ENCODE peak calls at places on chromosome 1, in seven cellular contexts. T is HepG2, Q is small intestine, R is pancreas, U is body of pancreas, M is right cardiac atrium, B is A549. V is an unnamed sample.

GRCh38 chr1:151958959-151959358 is 34.7 kb downstream of the S100A10 start:
- DNase-seq in T (no peak), Q (no peak), R (no peak), U (no peak), M (no peak), B (no peak), V (no peak)

GRCh38 chr1:117970251-117970650 is 40.7 kb downstream of the WDR3 start:
- DNase-seq in T (no peak), Q (no peak), R (no peak), U (no peak), M (no peak), B (no peak), V (no peak)

GRCh38 chr1:224998185-224998584 is 68.7 kb downstream of the DNAH14 start:
- DNase-seq in T (no peak), Q (no peak), R (no peak), U (no peak), M (no peak), B (no peak), V (no peak)

GRCh38 chr1:229156819-229157218 is 114.1 kb upstream of the RAB4A start:
- DNase-seq in T (peak), Q (peak), R (peak), U (peak), M (peak), B (peak), V (peak)

GRCh38 chr1:155598842-155599331 is 11.1 kb upstream of the MSTO1 start:
- DNase-seq in T (no peak), Q (peak), R (no peak), U (peak), M (no peak), B (no peak), V (peak)

GRCh38 chr1:169527461-169528213 is 41.9 kb upstream of the SLC19A2 start:
- DNase-seq in T (no peak), Q (peak), R (no peak), U (no peak), M (no peak), B (no peak), V (peak)

GRCh38 chr1:20634594-20635084 is 1.4 kb downstream of the PINK1 start:
- DNase-seq in T (peak), Q (peak), R (peak), U (peak), M (peak), B (no peak), V (peak)

GRCh38 chr1:36014722-36015220 is 69.1 kb upstream of the TEKT2 start:
- DNase-seq in T (no peak), Q (no peak), R (no peak), U (no peak), M (no peak), B (no peak), V (no peak)

GRCh38 chr1:12433323-12434053 is 184.5 kb downstream of the DHRS3 start:
- DNase-seq in T (peak), Q (peak), R (peak), U (peak), M (peak), B (peak), V (peak)

GRCh38 chr1:154810571-154810970 is 59.5 kb downstream of the KCNN3 start:
- DNase-seq in T (no peak), Q (no peak), R (no peak), U (no peak), M (no peak), B (no peak), V (no peak)

GRCh38 chr1:185520188-185520935 is 203.3 kb upstream of the IVNS1ABP start:
- DNase-seq in T (no peak), Q (no peak), R (no peak), U (no peak), M (no peak), B (peak), V (no peak)
- H3K4me3 ChIP-seq in T (no peak), Q (no peak), R (no peak), U (no peak), M (no peak), B (no peak), V (no peak)

DNA sequence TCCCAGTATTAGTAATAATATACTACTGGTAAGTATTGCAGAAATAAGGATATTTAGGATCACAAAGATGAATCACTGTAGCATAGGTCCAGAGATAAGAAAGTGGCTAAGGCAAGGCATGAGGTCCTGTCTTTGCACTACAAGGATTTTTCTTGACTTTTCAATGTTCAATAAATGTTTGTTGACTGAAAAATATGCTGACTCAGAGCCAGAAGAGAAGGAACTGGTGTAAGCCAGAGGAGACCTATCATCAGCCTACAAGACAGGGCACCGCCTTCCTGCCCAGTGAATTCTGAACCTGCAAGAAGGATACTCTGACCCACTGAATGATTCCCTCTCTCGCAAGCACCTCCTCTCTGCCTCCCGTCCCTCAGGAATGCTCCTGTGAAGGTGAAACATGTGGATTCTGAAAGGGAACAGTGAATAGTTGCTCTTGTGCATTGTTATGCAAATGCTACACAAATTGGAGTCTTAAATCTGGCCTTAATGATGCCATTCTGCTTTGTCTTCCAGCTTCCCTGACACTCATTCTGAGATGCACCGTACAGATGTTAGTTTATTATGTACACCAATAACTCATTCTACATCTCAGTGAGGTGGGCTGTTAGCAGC is 540.0 kb downstream of the OMA1 start:
- DNase-seq in T (no peak), Q (no peak), R (no peak), U (no peak), M (no peak), B (no peak), V (no peak)
- H3K4me3 ChIP-seq in T (no peak), Q (no peak), R (no peak), U (no peak), M (no peak), B (no peak), V (no peak)

DNA sequence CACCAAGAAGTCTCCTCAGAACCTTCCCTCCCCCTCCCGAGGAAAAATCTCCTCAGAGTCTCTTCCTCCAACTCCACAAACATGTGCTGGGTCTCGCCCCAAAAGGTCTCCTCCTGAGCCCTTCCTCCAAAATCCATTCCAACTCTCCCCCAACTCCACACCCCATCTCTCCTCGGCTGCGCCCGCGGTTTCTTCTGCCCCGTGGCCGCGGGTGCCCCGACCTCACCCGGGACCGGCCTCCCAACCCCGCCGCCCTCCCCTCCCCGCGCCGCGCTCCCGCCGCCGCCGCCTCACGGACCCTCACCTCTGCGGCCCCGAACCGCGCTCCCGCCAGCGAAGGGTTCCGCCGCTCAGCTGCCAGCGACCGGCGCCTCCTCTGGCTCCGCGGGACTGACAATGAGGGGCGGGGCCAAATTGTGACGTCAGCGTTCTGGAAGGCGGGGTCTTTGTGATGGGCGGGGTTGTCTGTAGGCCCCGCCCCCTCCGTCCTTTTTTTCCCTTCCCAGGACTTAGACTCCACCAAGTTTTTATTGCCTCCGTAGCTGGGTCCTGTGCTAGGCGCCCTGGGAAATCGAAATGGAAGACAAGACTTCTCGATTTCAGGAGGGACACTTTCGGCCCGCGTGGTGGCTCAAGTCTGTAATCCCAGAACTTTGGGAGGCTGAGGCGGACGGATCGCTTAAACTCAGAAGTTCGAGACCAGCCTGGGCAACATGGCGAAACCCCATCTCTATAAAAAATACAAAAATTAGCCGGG is at the start of gene LUZP1:
- DNase-seq in T (peak), Q (peak), R (peak), U (peak), M (peak), B (peak), V (peak)
- H3K4me3 ChIP-seq in T (peak), Q (peak), R (peak), U (peak), M (peak), B (peak), V (peak)

DNA sequence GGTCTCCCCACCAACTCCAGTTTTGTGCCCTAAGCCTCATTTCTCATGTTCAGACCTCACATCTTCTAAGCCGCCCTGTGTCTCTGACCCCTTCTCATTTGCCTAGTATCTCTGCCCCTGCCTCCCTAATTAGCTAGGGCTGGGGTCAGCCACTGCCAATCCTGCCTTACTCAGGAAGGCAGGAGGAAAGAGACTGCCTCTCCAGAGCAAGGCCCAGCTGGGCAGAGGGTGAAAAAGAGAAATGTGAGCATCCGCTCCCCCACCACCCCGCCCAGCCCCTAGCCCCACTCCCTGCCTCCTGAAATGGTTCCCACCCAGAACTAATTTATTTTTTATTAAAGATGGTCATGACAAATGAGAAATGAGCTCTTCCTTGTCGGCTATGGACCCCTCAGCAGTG is 11.4 kb downstream of the ADAMTSL4 start:
- DNase-seq in T (no peak), Q (no peak), R (no peak), U (no peak), M (no peak), B (no peak), V (no peak)
- H3K4me3 ChIP-seq in T (peak), Q (no peak), R (peak), U (no peak), M (peak), B (peak), V (no peak)

GRCh38 chr1:223700388-223700918 is 11.9 kb upstream of the CAPN2 start:
- DNase-seq in T (no peak), Q (no peak), R (no peak), U (no peak), M (no peak), B (peak), V (no peak)
- H3K4me3 ChIP-seq in T (no peak), Q (no peak), R (no peak), U (no peak), M (no peak), B (no peak), V (no peak)